ENCODE peak calls at places on chromosomes 7 and 10, in seven cellular contexts. S is activated naive CD8-positive, alpha-beta T cell treated with anti-CD3 and anti-CD28 coated beads, Interleukin-2, amount 50 U/mL, for 16 hours; T is T-helper 17 cell; R is AG10803; G is psoas muscle; P is NCI-H1105 treated with DMSO at 0.1 percent for 48 hours; H is NCI-H2081. M is an unnamed sample.

GRCh38 chr10:49408437-49409306 is 12.8 kb upstream of the DRGX start:
- DNase-seq in S (no peak), T (no peak), R (no peak), G (no peak), P (peak), H (no peak), M (no peak)

GRCh38 chr10:100350914-100351485 is 4.0 kb downstream of the SCD start:
- DNase-seq in S (no peak), T (no peak), R (no peak), G (no peak), P (no peak), H (no peak), M (no peak)

GRCh38 chr7:86058649-86059048 is 585.1 kb upstream of the GRM3 start:
- DNase-seq in S (no peak), T (no peak), R (no peak), G (no peak), P (no peak), H (no peak), M (no peak)

GRCh38 chr7:107076781-107077698 is 32.5 kb downstream of the PRKAR2B start:
- DNase-seq in S (no peak), T (no peak), R (no peak), G (no peak), P (no peak), H (no peak), M (no peak)

GRCh38 chr10:19493917-19494316 is 322.3 kb upstream of the PLXDC2 start:
- DNase-seq in S (no peak), T (no peak), R (no peak), G (no peak), P (no peak), H (no peak), M (no peak)

GRCh38 chr10:27319752-27320561 is 79.4 kb upstream of the ACBD5 start:
- DNase-seq in S (no peak), T (peak), R (peak), G (peak), P (no peak), H (no peak), M (peak)

GRCh38 chr10:130025811-130026510 is 61.9 kb upstream of the EBF3 start:
- DNase-seq in S (no peak), T (no peak), R (no peak), G (no peak), P (no peak), H (no peak), M (no peak)

GRCh38 chr10:60434418-60435046 is 44.9 kb upstream of the ANK3 start:
- DNase-seq in S (no peak), T (no peak), R (peak), G (no peak), P (peak), H (peak), M (no peak)

GRCh38 chr7:5586279-5586962 is 162.8 kb upstream of the TNRC18 start:
- DNase-seq in S (no peak), T (no peak), R (no peak), G (no peak), P (peak), H (no peak), M (no peak)

GRCh38 chr7:103447073-103447960 is 1.3 kb upstream of the SLC26A5 start:
- DNase-seq in S (no peak), T (no peak), R (peak), G (no peak), P (peak), H (peak), M (no peak)

GRCh38 chr10:75272896-75273295 is 37.1 kb upstream of the COMTD1 start:
- DNase-seq in S (no peak), T (no peak), R (no peak), G (no peak), P (no peak), H (no peak), M (no peak)

GRCh38 chr7:151408839-151409554 is 841 bp downstream of the WDR86 start:
- DNase-seq in S (no peak), T (peak), R (no peak), G (no peak), P (no peak), H (no peak), M (no peak)

GRCh38 chr7:7861211-7861633 is 107.4 kb upstream of the GLCCI1 start:
- DNase-seq in S (no peak), T (no peak), R (peak), G (no peak), P (peak), H (peak), M (no peak)

GRCh38 chr10:124392651-124393342 is 25.9 kb downstream of the OAT start:
- DNase-seq in S (no peak), T (no peak), R (no peak), G (no peak), P (no peak), H (no peak), M (no peak)

GRCh38 chr10:44995581-44995913 is 5.2 kb upstream of the ZNF22 start:
- DNase-seq in S (no peak), T (no peak), R (no peak), G (no peak), P (no peak), H (no peak), M (no peak)

GRCh38 chr7:140016540-140016939 is 46.2 kb downstream of the PARP12 start:
- DNase-seq in S (no peak), T (no peak), R (no peak), G (no peak), P (no peak), H (no peak), M (no peak)

GRCh38 chr7:13989138-13989943 is at the start of gene ETV1:
- DNase-seq in S (no peak), T (no peak), R (peak), G (peak), P (peak), H (peak), M (peak)

GRCh38 chr10:26216577-26216948 is at the start of gene GAD2:
- DNase-seq in S (no peak), T (no peak), R (no peak), G (no peak), P (no peak), H (no peak), M (no peak)

GRCh38 chr7:4549681-4550080 is 132.4 kb upstream of the FOXK1 start:
- DNase-seq in S (no peak), T (no peak), R (no peak), G (peak), P (no peak), H (no peak), M (peak)

GRCh38 chr10:132393695-132394181 is 3.3 kb upstream of the PWWP2B start:
- DNase-seq in S (no peak), T (no peak), R (no peak), G (no peak), P (no peak), H (no peak), M (peak)

GRCh38 chr10:99461230-99461629 is 30.8 kb upstream of the GOT1 start:
- DNase-seq in S (no peak), T (no peak), R (peak), G (no peak), P (no peak), H (no peak), M (no peak)

GRCh38 chr10:70965566-70965965 is 77.2 kb upstream of the PCBD1 start:
- DNase-seq in S (no peak), T (no peak), R (no peak), G (no peak), P (no peak), H (no peak), M (no peak)

GRCh38 chr10:7797582-7797981 is 9.6 kb downstream of the ATP5F1C start:
- DNase-seq in S (no peak), T (no peak), R (peak), G (peak), P (no peak), H (no peak), M (peak)

GRCh38 chr7:8434290-8435002 is 1.0 kb downstream of the NXPH1 start:
- DNase-seq in S (no peak), T (no peak), R (no peak), G (no peak), P (no peak), H (no peak), M (no peak)

GRCh38 chr7:99551767-99552463 is at the start of gene FAM200A:
- DNase-seq in S (peak), T (peak), R (peak), G (peak), P (peak), H (peak), M (peak)

GRCh38 chr7:43117025-43117424 is 4.6 kb downstream of the HECW1 start:
- DNase-seq in S (no peak), T (no peak), R (peak), G (no peak), P (no peak), H (no peak), M (no peak)

GRCh38 chr7:17315974-17316373 is 17.5 kb downstream of the AHR start:
- DNase-seq in S (no peak), T (no peak), R (no peak), G (no peak), P (no peak), H (no peak), M (no peak)

GRCh38 chr10:77493851-77494788 is 143.5 kb downstream of the KCNMA1 start:
- DNase-seq in S (no peak), T (no peak), R (peak), G (no peak), P (no peak), H (peak), M (no peak)

GRCh38 chr10:66273966-66274519 is 651.8 kb upstream of the LRRTM3 start:
- DNase-seq in S (no peak), T (no peak), R (no peak), G (no peak), P (no peak), H (no peak), M (no peak)

GRCh38 chr10:33134011-33134751 is 176.2 kb upstream of the ITGB1 start:
- DNase-seq in S (peak), T (no peak), R (peak), G (peak), P (no peak), H (no peak), M (no peak)

GRCh38 chr7:134128829-134129228 is 1.7 kb downstream of the LRGUK start:
- DNase-seq in S (no peak), T (no peak), R (no peak), G (no peak), P (no peak), H (no peak), M (no peak)